ENCODE peak calls at places on chromosomes 5 and 9, in four cellular contexts. O is T-helper 2 cell, U is foreskin fibroblast, W is pons. R is an unnamed sample.

GRCh38 chr9:7656648-7657047 is 142.9 kb downstream of the DMAC1 start:
- DNase-seq in U (no peak), O (no peak), W (peak), R (no peak)

GRCh38 chr5:117425163-117425562 is 850.5 kb upstream of the SEMA6A start:
- DNase-seq in U (no peak), O (no peak), W (no peak), R (no peak)

GRCh38 chr9:10050016-10050415 is 562.8 kb downstream of the PTPRD start:
- DNase-seq in O (no peak), U (no peak), W (no peak), R (no peak)

GRCh38 chr9:129834489-129835127 is 467 bp downstream of the C9orf78 start:
- DNase-seq in W (no peak), U (peak), O (no peak), R (no peak)

GRCh38 chr9:92010705-92011536 is 60.9 kb upstream of the ROR2 start:
- DNase-seq in O (no peak), W (no peak), U (no peak), R (no peak)

GRCh38 chr9:20580673-20581072 is 41.6 kb downstream of the MLLT3 start:
- DNase-seq in U (no peak), W (no peak), O (no peak), R (no peak)

GRCh38 chr5:159227452-159227851 is 18.1 kb upstream of the RNF145 start:
- DNase-seq in O (no peak), U (no peak), W (no peak), R (no peak)

GRCh38 chr9:75488082-75488713 is 399.9 kb downstream of the OSTF1 start:
- DNase-seq in U (no peak), O (no peak), W (no peak), R (no peak)

GRCh38 chr5:150589791-150590601 is 50.5 kb upstream of the SYNPO start:
- DNase-seq in W (peak), U (peak), O (no peak), R (peak)

GRCh38 chr5:37714756-37715155 is 125.1 kb downstream of the GDNF start:
- DNase-seq in U (peak), O (no peak), W (no peak), R (no peak)

GRCh38 chr5:159216454-159216853 is 7.1 kb upstream of the RNF145 start:
- DNase-seq in O (no peak), W (no peak), U (peak), R (no peak)

GRCh38 chr5:147673276-147673675 is 109.3 kb downstream of the JAKMIP2 start:
- DNase-seq in O (no peak), W (peak), U (no peak), R (peak)

GRCh38 chr5:148011407-148012124 is 52.2 kb upstream of the SPINK5 start:
- DNase-seq in W (no peak), O (no peak), U (peak), R (no peak)

GRCh38 chr5:144313147-144313726 is 142.6 kb downstream of the KCTD16 start:
- DNase-seq in O (no peak), W (no peak), U (no peak), R (no peak)

GRCh38 chr5:56080375-56081052 is 85.8 kb upstream of the IL6ST start:
- DNase-seq in U (no peak), W (no peak), O (no peak), R (no peak)

GRCh38 chr9:124676159-124676551 is 95.0 kb downstream of the NR6A1 start:
- DNase-seq in O (no peak), U (peak), W (peak), R (no peak)

GRCh38 chr9:132498811-132499210 is 83.6 kb upstream of the BARHL1 start:
- DNase-seq in U (peak), O (no peak), W (no peak), R (no peak)

GRCh38 chr9:36150529-36151305 is 14.2 kb downstream of the GLIPR2 start:
- DNase-seq in O (no peak), W (no peak), U (peak), R (no peak)

GRCh38 chr5:78638423-78638822 is 10.1 kb downstream of the LHFPL2 start:
- DNase-seq in O (no peak), W (peak), U (peak), R (no peak)